ENCODE peak calls at places on chromosomes 1 and 21, in five cellular contexts. One of them, this sample, is unnamed. For H3K27me3, the result is how much of the 10 kb centered on the place peaks cover.

GRCh38 chr1:159091547-159092397 is 15.2 kb upstream of the AIM2 start:
- DNase-seq in neural progenitor cell: no peak
- DNase-seq in left ventricle myocardium inferior: no peak
- DNase-seq in IMR-90: peak
- DNase-seq in tibial artery: no peak
- DNase-seq in this sample: peak

GRCh38 chr1:25952851-25953401 is 44.9 kb downstream of the PAFAH2 start:
- DNase-seq in tibial artery: no peak
- DNase-seq in left ventricle myocardium inferior: peak
- DNase-seq in IMR-90: peak
- DNase-seq in neural progenitor cell: no peak
- DNase-seq in this sample: no peak

GRCh38 chr1:224865510-224865909 is 64.0 kb upstream of the DNAH14 start:
- DNase-seq in left ventricle myocardium inferior: no peak
- DNase-seq in tibial artery: no peak
- DNase-seq in neural progenitor cell: no peak
- DNase-seq in IMR-90: no peak
- DNase-seq in this sample: no peak

GRCh38 chr1:54777011-54777410 is 12.7 kb upstream of the PARS2 start:
- DNase-seq in IMR-90: no peak
- DNase-seq in left ventricle myocardium inferior: no peak
- DNase-seq in neural progenitor cell: no peak
- DNase-seq in tibial artery: no peak
- DNase-seq in this sample: no peak

GRCh38 chr1:40058453-40059291 is 18.1 kb downstream of the CAP1 start:
- DNase-seq in tibial artery: no peak
- DNase-seq in left ventricle myocardium inferior: no peak
- DNase-seq in IMR-90: no peak
- DNase-seq in neural progenitor cell: no peak
- DNase-seq in this sample: peak

GRCh38 chr1:185610954-185611353 is 123.2 kb upstream of the HMCN1 start:
- DNase-seq in IMR-90: no peak
- DNase-seq in left ventricle myocardium inferior: no peak
- DNase-seq in tibial artery: no peak
- DNase-seq in neural progenitor cell: no peak
- DNase-seq in this sample: peak

GRCh38 chr1:222813866-222814535 is 838 bp upstream of the DISP1 start:
- DNase-seq in neural progenitor cell: no peak
- DNase-seq in left ventricle myocardium inferior: no peak
- DNase-seq in tibial artery: no peak
- DNase-seq in IMR-90: peak
- DNase-seq in this sample: no peak

GRCh38 chr1:87169250-87169910 is 159.3 kb upstream of the LMO4 start:
- DNase-seq in tibial artery: no peak
- DNase-seq in IMR-90: no peak
- DNase-seq in left ventricle myocardium inferior: no peak
- DNase-seq in neural progenitor cell: peak
- DNase-seq in this sample: no peak

GRCh38 chr1:55813619-55814018 is 598.5 kb upstream of the USP24 start:
- DNase-seq in tibial artery: peak
- DNase-seq in IMR-90: peak
- DNase-seq in neural progenitor cell: no peak
- DNase-seq in left ventricle myocardium inferior: peak
- DNase-seq in this sample: no peak

GRCh38 chr1:36301220-36301619 is 4.9 kb upstream of the SH3D21 start:
- DNase-seq in neural progenitor cell: no peak
- DNase-seq in left ventricle myocardium inferior: no peak
- DNase-seq in IMR-90: no peak
- DNase-seq in tibial artery: no peak
- DNase-seq in this sample: no peak

GRCh38 chr1:59057211-59057694 is 239.6 kb upstream of the FGGY start:
- DNase-seq in IMR-90: peak
- DNase-seq in neural progenitor cell: peak
- DNase-seq in tibial artery: peak
- DNase-seq in left ventricle myocardium inferior: peak
- DNase-seq in this sample: peak

GRCh38 chr1:18823438-18823837 is 36.0 kb downstream of the TAS1R2 start:
- DNase-seq in tibial artery: no peak
- DNase-seq in left ventricle myocardium inferior: no peak
- DNase-seq in IMR-90: no peak
- DNase-seq in neural progenitor cell: no peak
- DNase-seq in this sample: no peak

GRCh38 chr1:13764533-13764932 is 64.5 kb downstream of the PRDM2 start:
- DNase-seq in IMR-90: peak
- DNase-seq in tibial artery: no peak
- DNase-seq in left ventricle myocardium inferior: no peak
- DNase-seq in neural progenitor cell: peak
- DNase-seq in this sample: no peak

GRCh38 chr1:227532019-227532619 is 31.2 kb upstream of the ZNF678 start:
- DNase-seq in neural progenitor cell: no peak
- DNase-seq in IMR-90: no peak
- DNase-seq in tibial artery: no peak
- DNase-seq in left ventricle myocardium inferior: no peak
- DNase-seq in this sample: peak

GRCh38 chr21:36929622-36930021 is 36.8 kb downstream of the HLCS start:
- DNase-seq in tibial artery: no peak
- DNase-seq in IMR-90: peak
- DNase-seq in neural progenitor cell: peak
- DNase-seq in left ventricle myocardium inferior: no peak
- DNase-seq in this sample: peak

GRCh38 chr1:156742017-156742416 is 1.1 kb upstream of the MRPL24 start:
- DNase-seq in tibial artery: no peak
- DNase-seq in IMR-90: no peak
- DNase-seq in neural progenitor cell: no peak
- DNase-seq in left ventricle myocardium inferior: no peak
- DNase-seq in this sample: no peak

GRCh38 chr1:22380024-22380785 is 71.4 kb upstream of the ZBTB40 start:
- DNase-seq in tibial artery: no peak
- DNase-seq in neural progenitor cell: no peak
- DNase-seq in IMR-90: no peak
- DNase-seq in left ventricle myocardium inferior: no peak
- DNase-seq in this sample: peak

DNA sequence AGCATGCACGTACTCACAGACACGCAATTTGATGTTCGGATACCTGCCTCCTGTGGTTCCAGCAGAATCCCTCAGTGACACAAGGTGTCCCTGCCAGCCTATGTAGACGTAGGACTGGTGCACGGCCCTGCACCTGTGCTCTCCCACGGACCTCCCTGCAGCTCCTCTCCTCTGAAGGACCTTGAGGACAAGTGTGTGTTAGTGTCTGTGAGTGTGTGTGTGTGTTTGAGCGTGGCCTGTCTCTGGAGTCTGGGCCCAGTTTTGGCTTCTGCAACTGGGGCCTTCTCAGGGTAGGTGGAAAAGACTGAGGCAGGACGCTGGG is 22.5 kb upstream of the DMBX1 start:
- DNase-seq in neural progenitor cell: peak
- DNase-seq in left ventricle myocardium inferior: no peak
- DNase-seq in tibial artery: no peak
- DNase-seq in IMR-90: no peak
- DNase-seq in this sample: no peak
- H3K27me3 ChIP-seq in neural progenitor cell: half or more
- H3K27me3 ChIP-seq in left ventricle myocardium inferior: half or more
- H3K27me3 ChIP-seq in tibial artery: under half
- H3K27me3 ChIP-seq in IMR-90: half or more
- H3K27me3 ChIP-seq in this sample: under half

GRCh38 chr1:53327183-53327941 is 508 bp downstream of the LRP8 start:
- DNase-seq in IMR-90: peak
- DNase-seq in neural progenitor cell: peak
- DNase-seq in left ventricle myocardium inferior: no peak
- DNase-seq in tibial artery: peak
- DNase-seq in this sample: no peak

GRCh38 chr1:53329183-53329544 is 1.3 kb upstream of the LRP8 start:
- DNase-seq in IMR-90: no peak
- DNase-seq in tibial artery: peak
- DNase-seq in left ventricle myocardium inferior: no peak
- DNase-seq in neural progenitor cell: no peak
- DNase-seq in this sample: no peak

GRCh38 chr1:53326598-53327182 is 1.2 kb downstream of the LRP8 start:
- DNase-seq in tibial artery: no peak
- DNase-seq in IMR-90: no peak
- DNase-seq in neural progenitor cell: peak
- DNase-seq in left ventricle myocardium inferior: no peak
- DNase-seq in this sample: no peak

GRCh38 chr1:53328009-53328489 is at the start of gene LRP8:
- DNase-seq in left ventricle myocardium inferior: peak
- DNase-seq in neural progenitor cell: peak
- DNase-seq in IMR-90: peak
- DNase-seq in tibial artery: peak
- DNase-seq in this sample: no peak

GRCh38 chr1:53328490-53329182 is 766 bp upstream of the LRP8 start:
- DNase-seq in left ventricle myocardium inferior: no peak
- DNase-seq in tibial artery: peak
- DNase-seq in IMR-90: no peak
- DNase-seq in neural progenitor cell: peak
- DNase-seq in this sample: no peak
- TF ChIP-seq CTCF in left ventricle myocardium inferior: no peak
- TF ChIP-seq CTCF in tibial artery: no peak
- TF ChIP-seq CTCF in IMR-90: no peak
- TF ChIP-seq CTCF in neural progenitor cell: peak
- TF ChIP-seq CTCF in this sample: no peak

GRCh38 chr1:5842700-5843099 is 149.5 kb downstream of the NPHP4 start:
- DNase-seq in IMR-90: no peak
- DNase-seq in left ventricle myocardium inferior: no peak
- DNase-seq in neural progenitor cell: no peak
- DNase-seq in tibial artery: no peak
- DNase-seq in this sample: no peak

GRCh38 chr1:5840551-5840914 is 151.7 kb downstream of the NPHP4 start:
- DNase-seq in left ventricle myocardium inferior: no peak
- DNase-seq in neural progenitor cell: no peak
- DNase-seq in tibial artery: no peak
- DNase-seq in IMR-90: no peak
- DNase-seq in this sample: no peak

GRCh38 chr1:5836776-5837440 is 155.3 kb downstream of the NPHP4 start:
- DNase-seq in neural progenitor cell: no peak
- DNase-seq in left ventricle myocardium inferior: no peak
- DNase-seq in IMR-90: no peak
- DNase-seq in tibial artery: no peak
- DNase-seq in this sample: no peak

GRCh38 chr1:5837976-5838653 is 154.1 kb downstream of the NPHP4 start:
- DNase-seq in neural progenitor cell: no peak
- DNase-seq in left ventricle myocardium inferior: no peak
- DNase-seq in IMR-90: no peak
- DNase-seq in tibial artery: no peak
- DNase-seq in this sample: no peak

DNA sequence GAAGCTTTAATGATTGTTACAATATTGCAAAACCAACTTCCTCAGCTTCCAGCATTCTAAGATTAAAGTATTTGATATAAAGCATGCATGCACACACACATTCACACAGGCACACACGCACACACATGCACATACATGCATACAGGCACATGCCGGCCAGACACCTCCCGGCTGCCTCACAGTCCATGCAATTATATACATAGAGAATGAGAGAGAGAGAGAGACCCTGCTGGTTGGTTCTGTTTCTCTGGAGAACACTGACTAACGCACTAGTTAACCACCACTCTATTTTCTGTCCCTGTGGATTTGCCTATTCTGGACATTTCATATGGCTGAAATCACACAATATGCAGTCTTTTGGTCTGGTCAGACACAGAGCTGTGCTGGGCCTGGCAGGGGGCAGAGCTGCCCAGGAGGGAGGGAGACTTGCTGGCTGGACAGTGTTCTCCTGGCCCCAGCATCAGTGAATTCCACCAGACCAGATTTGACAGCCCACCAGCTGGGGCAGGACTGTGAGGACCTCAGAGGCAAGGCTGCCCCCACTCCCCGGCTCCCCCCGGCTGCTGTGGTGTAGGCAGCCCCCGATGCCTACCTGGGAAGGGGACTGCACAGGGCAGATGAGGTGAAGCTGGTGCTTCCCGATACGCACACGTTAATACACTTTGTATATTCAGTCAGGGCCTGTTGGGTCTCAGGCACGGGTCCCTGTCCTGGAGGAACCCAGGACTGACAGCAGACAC is 152.2 kb downstream of the NPHP4 start:
- DNase-seq in IMR-90: no peak
- DNase-seq in tibial artery: no peak
- DNase-seq in neural progenitor cell: no peak
- DNase-seq in left ventricle myocardium inferior: no peak
- DNase-seq in this sample: no peak
- H3K4me3 ChIP-seq in IMR-90: no peak
- H3K4me3 ChIP-seq in tibial artery: no peak
- H3K4me3 ChIP-seq in neural progenitor cell: no peak
- H3K4me3 ChIP-seq in left ventricle myocardium inferior: no peak
- H3K4me3 ChIP-seq in this sample: no peak

GRCh38 chr1:205492774-205493173 is 11.7 kb upstream of the CDK18 start:
- DNase-seq in IMR-90: no peak
- DNase-seq in left ventricle myocardium inferior: no peak
- DNase-seq in neural progenitor cell: no peak
- DNase-seq in tibial artery: no peak
- DNase-seq in this sample: no peak

GRCh38 chr1:205494119-205494518 is 10.3 kb upstream of the CDK18 start:
- DNase-seq in tibial artery: no peak
- DNase-seq in left ventricle myocardium inferior: no peak
- DNase-seq in IMR-90: no peak
- DNase-seq in neural progenitor cell: no peak
- DNase-seq in this sample: no peak

GRCh38 chr1:205493241-205494085 is 11.0 kb upstream of the CDK18 start:
- DNase-seq in tibial artery: peak
- DNase-seq in neural progenitor cell: no peak
- DNase-seq in left ventricle myocardium inferior: no peak
- DNase-seq in IMR-90: peak
- DNase-seq in this sample: peak

GRCh38 chr1:205492201-205492667 is 12.2 kb upstream of the CDK18 start:
- DNase-seq in left ventricle myocardium inferior: no peak
- DNase-seq in IMR-90: no peak
- DNase-seq in neural progenitor cell: no peak
- DNase-seq in tibial artery: no peak
- DNase-seq in this sample: peak

GRCh38 chr1:205491794-205492193 is 12.7 kb upstream of the CDK18 start:
- DNase-seq in tibial artery: no peak
- DNase-seq in left ventricle myocardium inferior: no peak
- DNase-seq in neural progenitor cell: no peak
- DNase-seq in IMR-90: no peak
- DNase-seq in this sample: no peak
- H3K27me3 ChIP-seq in tibial artery: under half
- H3K27me3 ChIP-seq in left ventricle myocardium inferior: under half
- H3K27me3 ChIP-seq in neural progenitor cell: under half
- H3K27me3 ChIP-seq in IMR-90: under half
- H3K27me3 ChIP-seq in this sample: under half

DNA sequence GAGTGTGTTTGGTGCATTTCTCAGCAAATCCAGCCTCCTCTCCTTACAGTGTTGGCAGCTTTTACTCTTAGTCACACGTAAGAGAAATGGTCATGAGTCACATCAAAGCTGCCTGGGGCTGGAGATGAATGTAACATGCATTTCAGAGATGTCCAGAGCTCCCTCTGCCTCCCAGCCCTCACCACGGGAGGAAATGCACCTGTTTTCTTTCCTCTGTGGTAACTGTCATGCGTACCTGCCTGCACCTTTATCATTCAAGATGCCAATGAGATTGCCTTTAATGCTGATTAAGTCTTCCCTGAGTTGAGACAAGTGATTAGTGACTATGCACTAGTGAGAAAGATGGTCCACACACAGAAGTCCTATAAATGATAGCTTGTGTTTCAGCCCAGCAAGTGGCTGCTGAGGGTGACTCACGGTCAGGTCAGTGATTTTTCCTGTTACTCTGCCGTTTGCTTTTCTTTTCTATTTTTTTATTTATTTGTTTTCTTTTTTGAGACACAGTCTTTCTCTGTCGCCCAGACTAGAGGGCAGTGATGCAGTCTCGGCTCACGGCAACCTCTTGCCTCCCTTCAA is 277.3 kb upstream of the FMN2 start:
- DNase-seq in IMR-90: peak
- DNase-seq in tibial artery: no peak
- DNase-seq in neural progenitor cell: no peak
- DNase-seq in left ventricle myocardium inferior: no peak
- DNase-seq in this sample: peak
- TF ChIP-seq CTCF in IMR-90: no peak
- TF ChIP-seq CTCF in tibial artery: no peak
- TF ChIP-seq CTCF in neural progenitor cell: no peak
- TF ChIP-seq CTCF in left ventricle myocardium inferior: no peak
- TF ChIP-seq CTCF in this sample: peak